ENCODE peak calls at places on chromosome 19, in five cellular contexts. V is endothelial cell of umbilical vein, Z is cardiac muscle cell, A is right atrium auricular region, R is uterus. J is an unnamed sample.

GRCh38 chr19:1214862-1215731 is 9.5 kb downstream of the STK11 start:
- DNase-seq in V (no peak), Z (no peak), A (no peak), R (no peak), J (peak)

GRCh38 chr19:35712910-35713845 is 4.6 kb upstream of the KMT2B start:
- DNase-seq in V (no peak), Z (no peak), A (no peak), R (no peak), J (no peak)

GRCh38 chr19:5143471-5144411 is 174.8 kb downstream of the KDM4B start:
- DNase-seq in V (no peak), Z (no peak), A (no peak), R (no peak), J (no peak)

GRCh38 chr19:32816555-32817099 is 52.9 kb downstream of the SLC7A9 start:
- DNase-seq in V (no peak), Z (no peak), A (no peak), R (no peak), J (no peak)

GRCh38 chr19:56191711-56192110 is 5.9 kb downstream of the ZSCAN5B start:
- DNase-seq in V (no peak), Z (no peak), A (no peak), R (no peak), J (no peak)

GRCh38 chr19:35665604-35666003 is 713 bp upstream of the UPK1A start:
- DNase-seq in V (no peak), Z (no peak), A (no peak), R (no peak), J (no peak)

GRCh38 chr19:4352701-4353121 is 9.3 kb downstream of the MPND start:
- DNase-seq in V (peak), Z (peak), A (no peak), R (peak), J (no peak)

GRCh38 chr19:28294395-28294794 is 918.6 kb downstream of the UQCRFS1 start:
- DNase-seq in V (peak), Z (no peak), A (no peak), R (no peak), J (no peak)

GRCh38 chr19:40089462-40089861 is 1.3 kb downstream of the ZNF780A start:
- DNase-seq in V (no peak), Z (peak), A (no peak), R (no peak), J (no peak)

GRCh38 chr19:16381756-16382401 is 57.3 kb downstream of the KLF2 start:
- DNase-seq in V (no peak), Z (peak), A (peak), R (peak), J (peak)

GRCh38 chr19:50460161-50460765 is 16.0 kb upstream of the EMC10 start:
- DNase-seq in V (no peak), Z (no peak), A (no peak), R (no peak), J (no peak)

GRCh38 chr19:41350735-41351338 is 2.9 kb downstream of the TGFB1 start:
- DNase-seq in V (peak), Z (no peak), A (no peak), R (no peak), J (no peak)

GRCh38 chr19:21482863-21483276 is 22.5 kb upstream of the ZNF429 start:
- DNase-seq in V (peak), Z (peak), A (peak), R (peak), J (peak)

GRCh38 chr19:55563261-55563690 is 17.4 kb downstream of the ZNF579 start:
- DNase-seq in V (no peak), Z (peak), A (no peak), R (peak), J (no peak)

GRCh38 chr19:55670280-55671053 is 4.6 kb upstream of the EPN1 start:
- DNase-seq in V (peak), Z (no peak), A (peak), R (no peak), J (peak)

GRCh38 chr19:54428323-54429175 is 13.3 kb downstream of the TTYH1 start:
- DNase-seq in V (no peak), Z (no peak), A (no peak), R (no peak), J (no peak)

GRCh38 chr19:53917356-53917755 is 8.3 kb downstream of the CACNG7 start:
- DNase-seq in V (no peak), Z (no peak), A (no peak), R (no peak), J (no peak)

GRCh38 chr19:2723345-2723715 is 2.2 kb upstream of the DIRAS1 start:
- DNase-seq in V (no peak), Z (no peak), A (no peak), R (no peak), J (no peak)

GRCh38 chr19:41323023-41323422 is 13.1 kb downstream of the CCDC97 start:
- DNase-seq in V (peak), Z (no peak), A (no peak), R (peak), J (no peak)

GRCh38 chr19:18333680-18334079 is 6.7 kb upstream of the PGPEP1 start:
- DNase-seq in V (no peak), Z (no peak), A (no peak), R (no peak), J (no peak)

GRCh38 chr19:30686252-30686762 is 314.1 kb downstream of the ZNF536 start:
- DNase-seq in V (no peak), Z (no peak), A (no peak), R (no peak), J (no peak)

GRCh38 chr19:4123615-4124568 is at the start of gene MAP2K2:
- DNase-seq in V (peak), Z (peak), A (peak), R (peak), J (peak)

GRCh38 chr19:4284176-4284958 is 5.3 kb downstream of the SHD start:
- DNase-seq in V (no peak), Z (peak), A (no peak), R (no peak), J (no peak)

GRCh38 chr19:1161716-1162115 is 12.4 kb downstream of the SBNO2 start:
- DNase-seq in V (no peak), Z (no peak), A (no peak), R (no peak), J (no peak)

GRCh38 chr19:32416749-32417469 is 11.3 kb downstream of the DPY19L3 start:
- DNase-seq in V (no peak), Z (no peak), A (no peak), R (no peak), J (no peak)

GRCh38 chr19:3115411-3115810 is 20.4 kb upstream of the GNA15 start:
- DNase-seq in V (no peak), Z (peak), A (no peak), R (no peak), J (no peak)

GRCh38 chr19:6736917-6737283 is 480 bp downstream of the GPR108 start:
- DNase-seq in V (no peak), Z (no peak), A (no peak), R (no peak), J (no peak)

GRCh38 chr19:10568444-10568825 is 344 bp downstream of the CDKN2D start:
- DNase-seq in V (no peak), Z (no peak), A (no peak), R (no peak), J (peak)
- TF ChIP-seq CTCF in V (no peak), Z (no peak), A (no peak), R (no peak), J (no peak)

GRCh38 chr19:37654525-37654832 is 786 bp downstream of the ZFP30 start:
- DNase-seq in V (peak), Z (peak), A (no peak), R (no peak), J (no peak)

GRCh38 chr19:37654833-37655688 is at the start of gene ZFP30:
- DNase-seq in V (peak), Z (peak), A (peak), R (peak), J (peak)

GRCh38 chr19:37655689-37656491 is 625 bp upstream of the ZFP30 start:
- DNase-seq in V (peak), Z (peak), A (peak), R (peak), J (peak)

GRCh38 chr19:37654118-37654517 is 1.1 kb downstream of the ZFP30 start:
- DNase-seq in V (no peak), Z (no peak), A (no peak), R (no peak), J (no peak)
- H3K27ac ChIP-seq in V (peak), Z (peak), A (peak), R (peak), J (peak)

GRCh38 chr19:48975947-48976847 is 11.1 kb downstream of the FTL start:
- DNase-seq in V (peak), Z (peak), A (no peak), R (no peak), J (no peak)
- TF ChIP-seq CTCF in V (no peak), Z (peak), A (no peak), R (no peak), J (no peak)

GRCh38 chr19:45742969-45743368 is 9.7 kb downstream of the MEIOSIN start:
- DNase-seq in V (no peak), Z (no peak), A (no peak), R (no peak), J (no peak)

GRCh38 chr19:45745606-45746005 is 12.4 kb downstream of the MEIOSIN start:
- DNase-seq in V (no peak), Z (no peak), A (no peak), R (no peak), J (no peak)

DNA sequence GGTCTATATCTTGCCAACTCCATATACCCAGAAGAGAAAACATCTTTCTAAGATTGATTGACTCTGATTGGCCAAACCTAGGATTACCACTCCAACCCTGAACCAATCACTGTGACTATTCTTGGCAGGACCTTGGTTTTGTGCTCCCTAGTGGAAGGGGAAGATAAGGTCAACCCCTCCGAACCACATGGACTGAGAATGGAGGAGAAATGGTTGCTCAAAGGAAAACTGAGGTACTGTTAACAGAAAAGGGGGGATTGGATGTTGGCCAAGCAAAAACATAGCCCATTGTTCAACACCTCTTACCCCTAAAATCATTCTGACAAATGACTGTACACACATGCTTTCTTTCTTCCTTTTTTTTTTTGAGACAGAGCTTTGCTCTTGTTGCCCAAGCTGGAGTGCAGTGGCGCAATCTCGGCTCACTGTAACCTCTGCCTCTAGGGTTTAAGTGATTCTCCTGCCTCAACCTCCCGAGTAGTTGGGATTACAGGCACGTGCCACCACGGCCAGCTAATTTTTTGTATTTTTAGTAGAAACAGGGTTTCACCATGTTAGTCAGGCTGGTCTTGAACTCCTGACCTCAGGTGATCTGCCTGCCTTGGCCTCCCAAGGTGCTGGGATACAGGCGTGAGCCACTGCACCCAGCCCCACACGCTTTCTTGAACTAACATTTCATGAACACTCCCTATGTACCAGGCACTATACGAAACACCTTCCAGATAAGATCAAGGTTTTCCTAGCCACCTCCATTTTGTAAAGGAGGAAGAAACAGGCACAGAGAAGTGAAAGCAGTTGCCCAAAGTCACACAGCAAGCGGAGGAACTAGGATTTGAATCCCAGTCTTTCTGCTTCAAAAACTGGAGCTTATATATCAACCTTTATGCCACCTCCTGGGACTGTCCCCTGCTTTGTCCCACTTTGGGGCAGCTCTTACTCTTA is 6.5 kb downstream of the MEIOSIN start:
- DNase-seq in V (no peak), Z (no peak), A (no peak), R (no peak), J (no peak)
- H3K27ac ChIP-seq in V (no peak), Z (no peak), A (no peak), R (no peak), J (no peak)

GRCh38 chr19:12836529-12836863 is 1.8 kb upstream of the MAST1 start:
- DNase-seq in V (no peak), Z (no peak), A (no peak), R (no peak), J (no peak)

GRCh38 chr19:12840091-12841079 is 2.1 kb downstream of the MAST1 start:
- DNase-seq in V (peak), Z (peak), A (no peak), R (no peak), J (no peak)

GRCh38 chr19:12837225-12837624 is 1.1 kb upstream of the MAST1 start:
- DNase-seq in V (no peak), Z (no peak), A (no peak), R (no peak), J (no peak)

GRCh38 chr19:12838893-12839656 is 760 bp downstream of the MAST1 start:
- DNase-seq in V (no peak), Z (no peak), A (no peak), R (no peak), J (no peak)

DNA sequence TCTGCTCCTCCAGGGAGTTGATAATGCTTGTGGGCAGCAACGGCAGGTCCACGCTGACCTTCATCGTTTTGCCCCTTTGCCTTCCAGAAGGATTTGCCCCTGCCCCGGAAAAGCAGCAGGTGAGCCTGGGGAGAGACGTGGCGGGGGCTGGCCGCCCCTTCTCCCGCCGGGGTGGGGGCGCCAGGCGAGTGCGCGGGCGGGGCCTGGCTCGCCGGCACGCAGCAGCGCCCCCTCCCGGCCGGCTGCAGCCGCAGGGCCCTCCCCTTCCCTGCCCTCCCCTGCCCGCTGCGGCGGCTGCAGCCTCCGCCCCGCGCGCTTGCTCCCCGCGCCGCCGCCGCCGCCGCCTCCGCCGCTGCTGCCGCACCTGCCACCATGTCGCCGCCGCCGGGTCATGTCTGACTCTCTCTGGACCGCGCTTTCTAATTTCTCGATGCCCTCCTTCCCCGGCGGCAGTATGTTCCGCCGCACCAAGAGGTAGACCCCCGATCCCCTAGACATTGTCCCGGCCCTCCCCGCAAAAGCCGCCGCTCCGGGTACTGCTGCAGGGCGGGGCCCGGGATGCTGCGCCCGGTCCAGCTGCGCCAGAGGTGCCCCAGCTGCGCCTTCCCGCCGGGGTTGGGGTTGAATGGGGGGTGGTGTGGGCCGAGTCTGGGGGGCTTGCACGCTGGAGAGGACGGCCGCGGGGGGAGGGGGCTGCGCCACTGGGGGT is at the start of gene MAST1:
- DNase-seq in V (no peak), Z (peak), A (no peak), R (no peak), J (no peak)
- TF ChIP-seq CTCF in V (peak), Z (no peak), A (peak), R (peak), J (no peak)

GRCh38 chr19:9009431-9009830 is 778 bp downstream of the MUC16 start:
- DNase-seq in V (no peak), Z (no peak), A (no peak), R (no peak), J (no peak)
- H3K27ac ChIP-seq in V (no peak), Z (no peak), A (no peak), R (no peak), J (no peak)

GRCh38 chr19:42424712-42425131 is 2.5 kb downstream of the LIPE start:
- DNase-seq in V (no peak), Z (no peak), A (no peak), R (no peak), J (no peak)
- TF ChIP-seq CTCF in V (no peak), Z (peak), A (no peak), R (no peak), J (no peak)

GRCh38 chr19:45099465-45100201 is 6.7 kb downstream of the PPP1R37 start:
- DNase-seq in V (no peak), Z (no peak), A (no peak), R (no peak), J (no peak)
- H3K27ac ChIP-seq in V (no peak), Z (peak), A (peak), R (no peak), J (no peak)

GRCh38 chr19:23817519-23817918 is 58.8 kb upstream of the ZNF681 start:
- DNase-seq in V (no peak), Z (peak), A (no peak), R (peak), J (no peak)
- TF ChIP-seq CTCF in V (no peak), Z (peak), A (no peak), R (peak), J (no peak)

GRCh38 chr19:14554382-14554812 is 17.5 kb downstream of the NDUFB7 start:
- DNase-seq in V (no peak), Z (no peak), A (no peak), R (no peak), J (no peak)

GRCh38 chr19:14553939-14554243 is 18.0 kb downstream of the NDUFB7 start:
- DNase-seq in V (no peak), Z (no peak), A (no peak), R (no peak), J (no peak)

GRCh38 chr19:14553042-14553938 is 18.6 kb downstream of the NDUFB7 start:
- DNase-seq in V (no peak), Z (no peak), A (no peak), R (no peak), J (no peak)

GRCh38 chr19:14545716-14546082 is 16.3 kb downstream of the TECR start:
- DNase-seq in V (no peak), Z (no peak), A (no peak), R (no peak), J (no peak)

DNA sequence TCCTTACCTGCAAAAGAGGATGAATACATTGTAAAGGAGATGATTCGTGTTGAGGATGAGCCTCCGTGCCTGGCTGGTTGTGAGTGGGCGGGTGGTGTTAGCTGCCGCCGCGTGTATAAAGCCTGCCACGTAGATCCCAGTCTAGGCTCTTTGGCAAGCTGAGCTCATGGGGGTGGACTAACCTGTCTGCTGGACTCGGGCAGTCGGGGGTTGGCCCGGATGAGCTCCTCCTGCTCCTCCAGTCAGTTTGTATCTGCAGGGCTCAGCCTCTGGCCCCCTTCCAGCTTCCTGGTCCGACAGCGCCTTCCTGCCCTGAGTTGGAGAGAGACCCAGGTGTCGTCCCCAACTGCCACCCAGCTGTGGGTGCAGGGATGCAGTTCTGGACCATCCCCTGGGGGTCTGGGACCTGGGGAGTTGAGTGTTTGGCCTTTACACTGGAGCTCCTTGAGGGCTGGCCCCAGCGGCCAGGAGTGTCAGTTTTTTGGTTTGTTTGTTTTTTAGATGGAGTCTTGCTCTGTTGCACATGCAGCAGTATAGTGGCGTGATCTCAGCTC is 20.9 kb downstream of the TECR start:
- DNase-seq in V (no peak), Z (no peak), A (no peak), R (no peak), J (no peak)
- H3K27ac ChIP-seq in V (no peak), Z (no peak), A (no peak), R (no peak), J (no peak)